ENCODE peak calls at places on chromosomes 7 and 10, in five cellular contexts. H, X, E, J and G are unnamed samples.

GRCh38 chr10:28503114-28503513 is 29.8 kb upstream of the WAC start:
- DNase-seq in H (no peak), X (no peak), E (no peak), J (no peak), G (no peak)

GRCh38 chr7:118872568-118872967 is 648.1 kb downstream of the ANKRD7 start:
- DNase-seq in H (no peak), X (no peak), E (no peak), J (no peak), G (no peak)

GRCh38 chr10:78916227-78916626 is 152.5 kb upstream of the ZMIZ1 start:
- DNase-seq in H (peak), X (peak), E (no peak), J (no peak), G (no peak)

GRCh38 chr7:127809285-127809702 is 157.3 kb downstream of the SND1 start:
- DNase-seq in H (no peak), X (peak), E (peak), J (no peak), G (no peak)

GRCh38 chr7:6556196-6556595 is 4.9 kb upstream of the GRID2IP start:
- DNase-seq in H (no peak), X (no peak), E (no peak), J (no peak), G (no peak)

GRCh38 chr10:43197834-43198681 is 59.8 kb downstream of the CSGALNACT2 start:
- DNase-seq in H (no peak), X (no peak), E (peak), J (no peak), G (no peak)

GRCh38 chr10:113269333-113269732 is 283.5 kb upstream of the HABP2 start:
- DNase-seq in H (no peak), X (no peak), E (no peak), J (no peak), G (no peak)

GRCh38 chr10:100022403-100022802 is 12.7 kb upstream of the DNMBP start:
- DNase-seq in H (no peak), X (no peak), E (no peak), J (no peak), G (no peak)

GRCh38 chr10:102918817-102919236 is 733 bp downstream of the CNNM2 start:
- DNase-seq in H (no peak), X (no peak), E (peak), J (peak), G (no peak)

GRCh38 chr10:53843691-53844362 is 957.2 kb downstream of the PCDH15 start:
- DNase-seq in H (peak), X (no peak), E (no peak), J (no peak), G (no peak)

GRCh38 chr7:155882596-155882995 is 70.3 kb upstream of the SHH start:
- DNase-seq in H (no peak), X (no peak), E (no peak), J (no peak), G (no peak)

GRCh38 chr7:1847260-1848001 is 177.4 kb downstream of the ELFN1 start:
- DNase-seq in H (no peak), X (no peak), E (no peak), J (no peak), G (peak)

GRCh38 chr10:5975641-5976473 is 1.5 kb downstream of the IL15RA start:
- DNase-seq in H (peak), X (no peak), E (peak), J (peak), G (peak)

GRCh38 chr7:117993377-117994003 is 120.2 kb upstream of the CTTNBP2 start:
- DNase-seq in H (peak), X (peak), E (peak), J (peak), G (no peak)

GRCh38 chr7:6507906-6508305 is 43.4 kb downstream of the GRID2IP start:
- DNase-seq in H (no peak), X (no peak), E (no peak), J (no peak), G (no peak)

GRCh38 chr7:82044497-82045080 is 274.7 kb upstream of the HGF start:
- DNase-seq in H (peak), X (no peak), E (no peak), J (no peak), G (no peak)

GRCh38 chr10:36515313-36515712 is 610.1 kb upstream of the ANKRD30A start:
- DNase-seq in H (no peak), X (no peak), E (no peak), J (no peak), G (no peak)

GRCh38 chr10:21481407-21481806 is 44.1 kb downstream of the SKIDA1 start:
- DNase-seq in H (no peak), X (no peak), E (no peak), J (no peak), G (no peak)

GRCh38 chr10:1074748-1075358 is 18.7 kb downstream of the WDR37 start:
- DNase-seq in H (no peak), X (no peak), E (no peak), J (no peak), G (no peak)

GRCh38 chr10:117656385-117657367 is 114.1 kb downstream of the EMX2 start:
- DNase-seq in H (no peak), X (no peak), E (no peak), J (no peak), G (no peak)

GRCh38 chr7:37027557-37028341 is 303.5 kb upstream of the AOAH start:
- DNase-seq in H (no peak), X (no peak), E (no peak), J (no peak), G (no peak)

GRCh38 chr10:17607603-17608332 is 9.4 kb downstream of the HACD1 start:
- DNase-seq in H (peak), X (no peak), E (peak), J (no peak), G (no peak)

GRCh38 chr10:103612462-103613365 is 119.2 kb downstream of the NEURL1 start:
- DNase-seq in H (no peak), X (peak), E (peak), J (no peak), G (no peak)

GRCh38 chr7:151035024-151035717 is 6.9 kb downstream of the ABCB8 start:
- DNase-seq in H (no peak), X (no peak), E (no peak), J (no peak), G (no peak)

GRCh38 chr10:15813415-15813814 is 46.9 kb downstream of the MINDY3 start:
- DNase-seq in H (no peak), X (no peak), E (no peak), J (no peak), G (no peak)

GRCh38 chr7:141290951-141291350 is 217.1 kb downstream of the TMEM178B start:
- DNase-seq in H (no peak), X (no peak), E (no peak), J (no peak), G (no peak)

GRCh38 chr10:49564461-49565009 is 25.6 kb upstream of the ERCC6 start:
- DNase-seq in H (no peak), X (no peak), E (no peak), J (no peak), G (no peak)

GRCh38 chr7:24834150-24834798 is 77.0 kb upstream of the GSDME start:
- DNase-seq in H (peak), X (no peak), E (no peak), J (peak), G (no peak)